ENCODE peak calls at places on chromosome 14, in six cellular contexts. L is C1 segment of cervical spinal cord; A is AG08396; R is EL; U is CD8-positive, alpha-beta T cell; X is ascending aorta. Q is an unnamed sample.

GRCh38 chr14:54369343-54369742 is 27.5 kb upstream of the CDKN3 start:
- DNase-seq in U (no peak), R (peak), A (no peak), L (no peak), X (no peak), Q (no peak)

GRCh38 chr14:72876710-72877063 is 17.2 kb downstream of the DPF3 start:
- DNase-seq in U (no peak), A (no peak), L (no peak), X (no peak), R (no peak), Q (no peak)

GRCh38 chr14:28651148-28651547 is 115.4 kb upstream of the FOXG1 start:
- DNase-seq in R (peak), L (no peak), A (no peak), U (no peak), X (no peak), Q (no peak)

GRCh38 chr14:105312973-105313372 is 1.6 kb upstream of the PACS2 start:
- DNase-seq in L (no peak), A (peak), X (no peak), R (no peak), U (no peak), Q (peak)

GRCh38 chr14:73776194-73776537 is 62.0 kb upstream of the PNMA1 start:
- DNase-seq in L (no peak), R (peak), A (no peak), X (no peak), U (no peak), Q (no peak)

GRCh38 chr14:99747582-99748330 is 45.5 kb upstream of the EML1 start:
- DNase-seq in L (no peak), X (no peak), A (no peak), R (no peak), U (no peak), Q (no peak)

GRCh38 chr14:23829736-23830474 is 123.7 kb upstream of the DHRS4 start:
- DNase-seq in A (peak), L (no peak), U (no peak), R (peak), X (no peak), Q (no peak)

GRCh38 chr14:95365401-95365800 is 45.7 kb upstream of the CLMN start:
- DNase-seq in X (no peak), L (no peak), U (no peak), A (no peak), R (peak), Q (no peak)

GRCh38 chr14:80699861-80700260 is 241.7 kb downstream of the CEP128 start:
- DNase-seq in A (no peak), L (no peak), U (no peak), X (no peak), R (no peak), Q (no peak)

GRCh38 chr14:49720744-49721143 is 27.8 kb downstream of the KLHDC1 start:
- DNase-seq in X (no peak), A (no peak), L (no peak), U (no peak), R (no peak), Q (no peak)

GRCh38 chr14:95835331-95835730 is 41.3 kb upstream of the TUNAR start:
- DNase-seq in X (no peak), U (no peak), R (peak), L (no peak), A (no peak), Q (no peak)

GRCh38 chr14:39431416-39432178 is 636 bp downstream of the FBXO33 start:
- DNase-seq in X (peak), L (no peak), U (peak), A (peak), R (peak), Q (no peak)

GRCh38 chr14:67951529-67952120 is 132.0 kb downstream of the RAD51B start:
- DNase-seq in X (no peak), U (no peak), L (no peak), R (peak), A (no peak), Q (no peak)

GRCh38 chr14:83764656-83765055 is 1765.3 kb upstream of the FLRT2 start:
- DNase-seq in U (no peak), R (no peak), A (no peak), L (no peak), X (no peak), Q (no peak)

GRCh38 chr14:104512771-104513640 is 66.6 kb upstream of the C14orf180 start:
- DNase-seq in R (no peak), X (no peak), A (no peak), U (no peak), L (no peak), Q (no peak)

GRCh38 chr14:106174206-106174605 is 647.8 kb downstream of the TMEM121 start:
- DNase-seq in R (no peak), X (no peak), L (no peak), A (no peak), U (peak), Q (no peak)

Q was measured in amygdala.